ENCODE peak calls at places on chromosomes 2 and 18, in nine cellular contexts. J is activated CD4-positive, alpha-beta T cell treated with anti-CD3 and anti-CD28 coated beads, Interleukin-2, amount 10 ng/mL, durations not matched to agents 7 days and 5 days; R is germinal center; P is Right ventricle myocardium superior; F is activated T-cell treated with anti-CD3 and anti-CD28 coated beads for 1 hour; Y is neuronal stem cell; N is iPS-NIHi11; T is AG04450; G is NCI-H1417. S is an unnamed sample.

GRCh38 chr18:31658670-31659573 is 25.5 kb downstream of the B4GALT6 start:
- DNase-seq in J (no peak), R (peak), P (no peak), F (no peak), Y (no peak), N (no peak), T (no peak), G (no peak), S (no peak)

GRCh38 chr18:9475643-9476580 is 599 bp downstream of the RALBP1 start:
- DNase-seq in J (peak), R (peak), P (no peak), F (peak), Y (no peak), N (no peak), T (no peak), G (peak), S (no peak)

GRCh38 chr2:58870704-58871103 is 629.6 kb upstream of the FANCL start:
- DNase-seq in J (no peak), R (peak), P (no peak), F (no peak), Y (no peak), N (peak), T (no peak), G (no peak), S (no peak)

GRCh38 chr2:98669675-98670074 is 61.3 kb downstream of the MGAT4A start:
- DNase-seq in J (no peak), R (no peak), P (no peak), F (no peak), Y (no peak), N (no peak), T (no peak), G (no peak), S (no peak)

GRCh38 chr2:70553334-70553583 is 367 bp downstream of the TGFA start:
- DNase-seq in J (no peak), R (no peak), P (peak), F (no peak), Y (no peak), N (peak), T (no peak), G (no peak), S (no peak)

GRCh38 chr18:28581503-28582169 is 404.7 kb upstream of the CDH2 start:
- DNase-seq in J (no peak), R (no peak), P (no peak), F (no peak), Y (peak), N (peak), T (no peak), G (peak), S (no peak)

GRCh38 chr2:11365096-11365856 is 20.8 kb upstream of the ROCK2 start:
- DNase-seq in J (no peak), R (no peak), P (no peak), F (no peak), Y (peak), N (no peak), T (no peak), G (no peak), S (no peak)

GRCh38 chr2:223930002-223930976 is 14.8 kb downstream of the WDFY1 start:
- DNase-seq in J (no peak), R (no peak), P (peak), F (no peak), Y (no peak), N (no peak), T (no peak), G (no peak), S (no peak)

GRCh38 chr2:85536479-85536878 is 2.5 kb upstream of the MAT2A start:
- DNase-seq in J (no peak), R (no peak), P (no peak), F (no peak), Y (no peak), N (no peak), T (no peak), G (no peak), S (no peak)

GRCh38 chr2:95526360-95527341 is 42.1 kb upstream of the TRIM43B start:
- DNase-seq in J (peak), R (peak), P (peak), F (peak), Y (no peak), N (peak), T (peak), G (peak), S (peak)

GRCh38 chr18:30245756-30246515 is 796.6 kb downstream of the DSC3 start:
- DNase-seq in J (no peak), R (no peak), P (no peak), F (no peak), Y (no peak), N (no peak), T (no peak), G (no peak), S (no peak)

S was measured in activated T-helper 2 cell treated with anti-CD3 and anti-CD28 coated beads, Interferon-gamma antibody, Interleukin-2, Interleukin-4, amounts not matched to agents 10 μg/mL and 5 μg/mL and 100 μg/mL, durations not matched to agents 14 hours and 24 hours and 36 hours.